ENCODE peak calls at places on chromosomes 1 and 21, in four cellular contexts. L is ovary, S is foreskin fibroblast, I is adrenal gland. X is an unnamed sample.

GRCh38 chr1:82162526-82163420 is 362.0 kb downstream of the ADGRL2 start:
- DNase-seq in S (no peak), I (no peak), L (no peak), X (no peak)

GRCh38 chr1:19311503-19311930 is 427 bp downstream of the AKR7A2 start:
- DNase-seq in I (no peak), S (no peak), L (no peak), X (no peak)

GRCh38 chr1:67367370-67368345 is 60.0 kb downstream of the IL12RB2 start:
- DNase-seq in L (peak), I (peak), S (no peak), X (peak)

GRCh38 chr1:20124451-20125057 is 5.2 kb upstream of the PLA2G2D start:
- DNase-seq in S (peak), L (peak), I (peak), X (no peak)

GRCh38 chr1:30907641-30908445 is 715 bp downstream of the SDC3 start:
- DNase-seq in I (peak), S (no peak), L (no peak), X (peak)

GRCh38 chr1:58781541-58782307 is 2.1 kb downstream of the JUN start:
- DNase-seq in I (peak), S (peak), L (peak), X (peak)

GRCh38 chr21:46150073-46150472 is 5.3 kb downstream of the FTCD start:
- DNase-seq in L (peak), S (no peak), I (peak), X (peak)

GRCh38 chr21:44438531-44439210 is 16.6 kb upstream of the LRRC3 start:
- DNase-seq in L (no peak), S (no peak), I (no peak), X (peak)

GRCh38 chr21:45988366-45989347 is 7.1 kb downstream of the COL6A1 start:
- DNase-seq in I (peak), L (peak), S (no peak), X (no peak)

GRCh38 chr1:42035205-42035829 is 116.6 kb upstream of the HIVEP3 start:
- DNase-seq in I (peak), S (peak), L (peak), X (peak)

GRCh38 chr1:19220991-19221390 is 10.9 kb upstream of the UBR4 start:
- DNase-seq in L (no peak), S (no peak), I (no peak), X (no peak)

GRCh38 chr1:2494323-2494693 is 18.2 kb downstream of the PLCH2 start:
- DNase-seq in S (peak), I (peak), L (no peak), X (no peak)

GRCh38 chr1:243568793-243569192 is 281.2 kb downstream of the AKT3 start:
- DNase-seq in S (peak), L (no peak), I (no peak), X (no peak)

GRCh38 chr1:230772457-230773395 is 25.5 kb downstream of the CAPN9 start:
- DNase-seq in L (peak), I (peak), S (peak), X (peak)

GRCh38 chr1:67001682-67002425 is 52.1 kb downstream of the SLC35D1 start:
- DNase-seq in L (no peak), I (no peak), S (no peak), X (peak)

GRCh38 chr1:76697361-76697760 is 169.9 kb upstream of the ST6GALNAC5 start:
- DNase-seq in S (no peak), I (no peak), L (no peak), X (no peak)

GRCh38 chr1:9265966-9266365 is 26.7 kb upstream of the SPSB1 start:
- DNase-seq in I (no peak), L (no peak), S (no peak), X (no peak)

GRCh38 chr1:28010979-28011378 is 51.2 kb downstream of the XKR8 start:
- DNase-seq in L (no peak), I (no peak), S (peak), X (no peak)

GRCh38 chr1:197917553-197917812 is 311 bp downstream of the LHX9 start:
- DNase-seq in L (no peak), S (no peak), I (no peak), X (no peak)

GRCh38 chr1:23101101-23101827 is 67.4 kb downstream of the LUZP1 start:
- DNase-seq in I (no peak), S (peak), L (no peak), X (no peak)

GRCh38 chr1:181990730-181991129 is 70.8 kb downstream of the ZNF648 start:
- DNase-seq in S (no peak), L (no peak), I (no peak), X (no peak)

GRCh38 chr1:176754663-176755062 is 291.7 kb downstream of the PAPPA2 start:
- DNase-seq in L (no peak), I (no peak), S (no peak), X (no peak)

GRCh38 chr1:15991427-15992186 is 12.4 kb upstream of the SRARP start:
- DNase-seq in S (no peak), L (no peak), I (peak), X (no peak)

GRCh38 chr21:42568377-42568776 is 54.7 kb downstream of the SLC37A1 start:
- DNase-seq in L (no peak), S (no peak), I (peak), X (peak)

GRCh38 chr1:233112184-233113008 is 162.0 kb downstream of the NTPCR start:
- DNase-seq in L (no peak), S (no peak), I (no peak), X (peak)

GRCh38 chr21:29168874-29169273 is 38.4 kb downstream of the MAP3K7CL start:
- DNase-seq in S (no peak), L (no peak), I (no peak), X (no peak)

GRCh38 chr21:22885614-22886013 is 1887.4 kb downstream of the NCAM2 start:
- DNase-seq in L (no peak), S (no peak), I (no peak), X (no peak)

GRCh38 chr1:107514841-107515240 is 374.0 kb downstream of the NTNG1 start:
- DNase-seq in I (no peak), L (no peak), S (no peak), X (no peak)

GRCh38 chr21:26840206-26840605 is 5.0 kb downstream of the ADAMTS1 start:
- DNase-seq in S (no peak), L (peak), I (no peak), X (no peak)

GRCh38 chr1:228084797-228085196 is 2.3 kb downstream of the ARF1 start:
- DNase-seq in L (no peak), I (peak), S (no peak), X (no peak)

GRCh38 chr1:246592695-246593094 is 26.4 kb downstream of the CNST start:
- DNase-seq in S (peak), I (no peak), L (no peak), X (no peak)

GRCh38 chr1:31745071-31745897 is 18.9 kb downstream of the ADGRB2 start:
- DNase-seq in L (peak), I (peak), S (peak), X (peak)

GRCh38 chr21:34054259-34054658 is 19.1 kb upstream of the MRPS6 start:
- DNase-seq in L (no peak), I (no peak), S (no peak), X (no peak)

GRCh38 chr1:27539901-27540861 is 50.2 kb upstream of the WASF2 start:
- DNase-seq in L (no peak), I (peak), S (peak), X (peak)

GRCh38 chr1:170461762-170462384 is 70.1 kb upstream of the GORAB start:
- DNase-seq in S (peak), L (peak), I (peak), X (no peak)

GRCh38 chr1:172069535-172069934 is 228.2 kb downstream of the DNM3 start:
- DNase-seq in I (no peak), L (peak), S (peak), X (no peak)

GRCh38 chr1:36731226-36732037 is 248.7 kb upstream of the CSF3R start:
- DNase-seq in L (no peak), S (no peak), I (no peak), X (no peak)

GRCh38 chr1:84877592-84877991 is 15.4 kb downstream of the LPAR3 start:
- DNase-seq in I (no peak), L (no peak), S (peak), X (no peak)

GRCh38 chr1:27536767-27537166 is 46.8 kb upstream of the WASF2 start:
- DNase-seq in S (peak), I (peak), L (peak), X (peak)

GRCh38 chr1:43645461-43645860 is 4.5 kb upstream of the KDM4A start:
- DNase-seq in S (no peak), L (no peak), I (no peak), X (no peak)

GRCh38 chr1:226181996-226182714 is 4.4 kb downstream of the ACBD3 start:
- DNase-seq in L (peak), I (peak), S (peak), X (peak)
- TF ChIP-seq CTCF in L (no peak), I (peak), S (peak), X (peak)

DNA sequence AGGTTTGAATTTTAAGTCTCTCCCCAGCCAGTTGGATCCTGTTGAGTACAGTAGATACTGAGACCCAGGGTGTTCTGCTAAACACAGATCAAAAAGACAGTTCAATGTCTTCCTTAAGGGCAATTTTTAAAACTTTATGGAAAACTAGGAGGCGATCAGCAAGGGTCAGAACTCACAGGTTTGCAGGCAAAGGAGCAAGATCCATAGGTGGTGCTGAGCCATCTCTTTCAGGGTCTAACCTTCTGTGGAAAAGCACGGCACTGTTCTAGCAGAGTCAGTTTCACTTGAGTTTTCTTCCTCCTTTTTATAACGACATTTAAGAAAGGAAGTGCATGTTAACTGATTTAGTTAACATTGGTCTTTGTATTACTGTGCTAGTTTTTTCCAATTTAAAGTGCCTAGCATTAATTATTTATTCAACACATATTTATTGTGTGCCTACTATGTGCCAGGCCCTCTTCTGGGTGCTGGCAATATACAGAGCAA is at the start of gene CD84:
- DNase-seq in L (no peak), I (no peak), S (no peak), X (no peak)
- H3K4me3 ChIP-seq in L (no peak), I (no peak), S (no peak), X (no peak)

GRCh38 chr1:78060857-78061563 is 15.2 kb downstream of the GIPC2 start:
- DNase-seq in I (no peak), S (no peak), L (no peak), X (no peak)
- TF ChIP-seq CTCF in I (peak), S (peak), L (no peak), X (no peak)

GRCh38 chr1:8116892-8117262 is 90.8 kb upstream of the ERRFI1 start:
- DNase-seq in L (peak), S (peak), I (peak), X (peak)
- H3K4me3 ChIP-seq in L (no peak), S (no peak), I (no peak), X (no peak)

GRCh38 chr1:110548381-110548780 is 29.4 kb upstream of the KCNA10 start:
- DNase-seq in L (no peak), I (no peak), S (no peak), X (peak)
- TF ChIP-seq CTCF in L (no peak), I (peak), S (peak), X (peak)

GRCh38 chr1:46603481-46603857 is 599 bp downstream of the MKNK1 start:
- DNase-seq in I (no peak), S (no peak), L (no peak), X (no peak)

GRCh38 chr1:46601257-46602007 is 2.6 kb downstream of the MKNK1 start:
- DNase-seq in S (no peak), I (no peak), L (no peak), X (no peak)

GRCh38 chr1:46606255-46606965 is 2.3 kb upstream of the MKNK1 start:
- DNase-seq in L (no peak), I (no peak), S (peak), X (peak)

GRCh38 chr1:46603858-46604549 is at the start of gene MKNK1:
- DNase-seq in S (peak), I (peak), L (peak), X (peak)

DNA sequence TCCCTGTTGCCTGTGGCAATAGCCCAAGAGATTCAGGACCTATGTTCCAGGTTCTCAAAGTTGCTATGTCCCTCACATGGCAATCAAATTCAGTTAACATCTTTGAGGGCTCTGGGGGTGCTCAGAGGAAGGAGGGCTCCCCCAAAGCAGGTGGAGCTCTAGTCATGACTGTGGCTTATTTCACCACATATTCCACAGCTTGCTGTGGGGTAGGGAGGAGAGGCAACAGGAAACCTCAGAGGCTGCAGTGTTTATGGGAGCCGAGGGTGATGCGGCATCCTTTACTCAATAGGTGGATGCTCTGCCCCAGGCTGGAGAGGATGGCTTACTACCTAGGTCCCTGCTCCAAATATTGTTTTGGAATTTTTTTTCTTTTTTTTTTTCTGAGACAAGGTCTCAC is 1.2 kb upstream of the MKNK1 start:
- DNase-seq in S (no peak), I (no peak), L (no peak), X (no peak)
- H3K4me3 ChIP-seq in S (no peak), I (no peak), L (no peak), X (no peak)